ENCODE peak calls at places on chromosomes 12 and 14, in four cellular contexts. Z is D721Med, W is chondrocyte, F is IMR-90. B is an unnamed sample.

GRCh38 chr12:119594399-119594730 is 791 bp downstream of the TMEM233 start:
- DNase-seq in Z (no peak), W (no peak), F (no peak), B (no peak)

GRCh38 chr12:108043750-108044149 is 85.3 kb upstream of the WSCD2 start:
- DNase-seq in Z (no peak), W (no peak), F (no peak), B (no peak)

GRCh38 chr12:50505386-50505827 is 622 bp downstream of the DIP2B start:
- DNase-seq in Z (no peak), W (no peak), F (no peak), B (no peak)

GRCh38 chr12:29961231-29961630 is 177.5 kb upstream of the TMTC1 start:
- DNase-seq in Z (no peak), W (no peak), F (peak), B (no peak)

GRCh38 chr14:53186532-53186931 is 33.4 kb upstream of the DDHD1 start:
- DNase-seq in Z (no peak), W (no peak), F (no peak), B (no peak)

GRCh38 chr12:4829793-4830162 is 79.9 kb upstream of the KCNA1 start:
- DNase-seq in Z (no peak), W (no peak), F (no peak), B (peak)

GRCh38 chr12:102350070-102350469 is 130.3 kb downstream of the IGF1 start:
- DNase-seq in Z (no peak), W (no peak), F (no peak), B (no peak)

GRCh38 chr12:31317471-31318397 is 8.2 kb downstream of the SINHCAF start:
- DNase-seq in Z (no peak), W (no peak), F (no peak), B (no peak)

GRCh38 chr14:77053046-77053841 is 24.7 kb upstream of the IRF2BPL start:
- DNase-seq in Z (peak), W (no peak), F (peak), B (no peak)

GRCh38 chr14:104505085-104506074 is 74.2 kb upstream of the C14orf180 start:
- DNase-seq in Z (no peak), W (no peak), F (no peak), B (no peak)

GRCh38 chr14:34539407-34540180 is at the start of gene EAPP:
- DNase-seq in Z (peak), W (peak), F (peak), B (no peak)

GRCh38 chr14:20493634-20494033 is 11.7 kb upstream of the RNASE10 start:
- DNase-seq in Z (no peak), W (no peak), F (no peak), B (no peak)

GRCh38 chr12:14138495-14138894 is 157.1 kb upstream of the GRIN2B start:
- DNase-seq in Z (no peak), W (no peak), F (no peak), B (no peak)

GRCh38 chr12:47038270-47038748 is 41.1 kb upstream of the PCED1B start:
- DNase-seq in Z (no peak), W (no peak), F (peak), B (no peak)

GRCh38 chr12:11820476-11820875 is 171.0 kb downstream of the ETV6 start:
- DNase-seq in Z (no peak), W (no peak), F (no peak), B (no peak)

GRCh38 chr12:8831116-8831515 is 8.7 kb downstream of the A2ML1 start:
- DNase-seq in Z (no peak), W (no peak), F (no peak), B (no peak)